ENCODE peak calls at places on chromosomes 1 and 21, in seven cellular contexts. V is H9, Q is IMR-90, K is trophoblast cell, S is H1, C is neuronal stem cell, R is mesenchymal stem cell. Z is an unnamed sample.

GRCh38 chr1:90919190-90919719 is 102.6 kb downstream of the ZNF644 start:
- DNase-seq in V (no peak), Q (no peak), K (no peak), S (no peak), C (no peak), R (no peak), Z (no peak)

GRCh38 chr1:93061895-93062792 is 16.9 kb upstream of the MTF2 start:
- DNase-seq in V (peak), Q (peak), K (peak), S (peak), C (no peak), R (peak), Z (peak)

GRCh38 chr1:183580281-183580682 is 10.0 kb downstream of the NCF2 start:
- DNase-seq in V (peak), Q (no peak), K (peak), S (no peak), C (no peak), R (peak), Z (peak)

GRCh38 chr21:15732290-15732995 is 2.7 kb downstream of the USP25 start:
- DNase-seq in V (no peak), Q (peak), K (peak), S (no peak), C (no peak), R (peak), Z (no peak)

GRCh38 chr1:18769140-18769539 is 90.3 kb downstream of the TAS1R2 start:
- DNase-seq in V (no peak), Q (no peak), K (no peak), S (no peak), C (no peak), R (no peak), Z (peak)

GRCh38 chr1:231973840-231974239 is 347.2 kb downstream of the DISC1 start:
- DNase-seq in V (no peak), Q (peak), K (no peak), S (no peak), C (no peak), R (peak), Z (no peak)

GRCh38 chr1:93995837-93996526 is 86.8 kb upstream of the GCLM start:
- DNase-seq in V (no peak), Q (no peak), K (no peak), S (no peak), C (no peak), R (no peak), Z (no peak)

GRCh38 chr1:25135903-25136302 is 96.4 kb downstream of the SYF2 start:
- DNase-seq in V (no peak), Q (no peak), K (no peak), S (no peak), C (no peak), R (no peak), Z (no peak)

GRCh38 chr1:30599721-30600120 is 123.7 kb downstream of the MATN1 start:
- DNase-seq in V (peak), Q (no peak), K (no peak), S (peak), C (no peak), R (no peak), Z (no peak)

GRCh38 chr1:64084451-64084850 is 119.0 kb upstream of the UBE2U start:
- DNase-seq in V (no peak), Q (no peak), K (no peak), S (no peak), C (no peak), R (no peak), Z (no peak)

GRCh38 chr1:111542187-111542586 is 38.8 kb upstream of the ADORA3 start:
- DNase-seq in V (peak), Q (no peak), K (no peak), S (no peak), C (no peak), R (no peak), Z (peak)

GRCh38 chr1:15451014-15451722 is 5.4 kb upstream of the CELA2A start:
- DNase-seq in V (no peak), Q (no peak), K (no peak), S (no peak), C (no peak), R (no peak), Z (no peak)

GRCh38 chr1:89589515-89589914 is 43.4 kb upstream of the LRRC8C start:
- DNase-seq in V (no peak), Q (no peak), K (peak), S (no peak), C (no peak), R (no peak), Z (no peak)

GRCh38 chr1:109314805-109315204 is 8.0 kb upstream of the MYBPHL start:
- DNase-seq in V (no peak), Q (peak), K (no peak), S (no peak), C (no peak), R (no peak), Z (no peak)

GRCh38 chr1:53128401-53128800 is 14.0 kb downstream of the SLC1A7 start:
- DNase-seq in V (no peak), Q (no peak), K (peak), S (no peak), C (no peak), R (no peak), Z (no peak)

GRCh38 chr1:27561126-27561899 is 42.6 kb downstream of the AHDC1 start:
- DNase-seq in V (no peak), Q (no peak), K (no peak), S (no peak), C (no peak), R (peak), Z (no peak)

GRCh38 chr1:150561830-150562367 is 12.7 kb downstream of the ADAMTSL4 start:
- DNase-seq in V (peak), Q (peak), K (peak), S (peak), C (peak), R (peak), Z (peak)

GRCh38 chr1:150562384-150563339 is 13.5 kb downstream of the ADAMTSL4 start:
- DNase-seq in V (peak), Q (no peak), K (peak), S (no peak), C (no peak), R (peak), Z (no peak)

GRCh38 chr1:150564051-150564991 is 15.1 kb downstream of the MCL1 start:
- DNase-seq in V (no peak), Q (no peak), K (peak), S (no peak), C (no peak), R (peak), Z (no peak)

GRCh38 chr1:150560986-150561829 is 12.0 kb downstream of the ADAMTSL4 start:
- DNase-seq in V (peak), Q (peak), K (peak), S (peak), C (peak), R (peak), Z (peak)

GRCh38 chr1:150563340-150564038 is 14.3 kb downstream of the ADAMTSL4 start:
- DNase-seq in V (no peak), Q (peak), K (peak), S (no peak), C (no peak), R (peak), Z (no peak)
- H2AK5ac ChIP-seq in V (no peak), Q (peak), K (peak), S (peak), C (peak), R (peak), Z (no peak)

GRCh38 chr1:5690291-5690690 is 301.9 kb downstream of the NPHP4 start:
- DNase-seq in V (no peak), Q (no peak), K (no peak), S (no peak), C (no peak), R (no peak), Z (peak)
- H2AK5ac ChIP-seq in V (no peak), Q (no peak), K (no peak), S (no peak), C (no peak), R (no peak), Z (no peak)

DNA sequence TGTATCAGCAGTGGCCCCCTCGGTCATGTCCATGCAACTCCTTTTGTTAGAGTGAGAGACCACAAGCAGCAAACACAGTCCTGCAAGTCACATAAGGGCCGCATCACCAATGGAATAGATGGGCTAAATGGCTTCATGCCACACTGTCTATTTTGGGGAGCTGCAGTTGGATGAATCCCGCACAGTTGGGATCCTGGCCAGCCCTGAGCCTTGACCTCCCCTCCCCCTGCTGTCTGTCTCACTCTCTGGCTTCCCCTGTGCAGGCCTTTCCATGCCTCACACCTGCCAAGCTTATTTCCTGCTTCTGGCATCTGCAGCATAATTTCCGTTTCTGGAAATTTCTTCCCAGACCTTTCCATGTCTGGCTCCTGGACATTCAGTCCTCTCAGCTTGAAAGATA is 57.0 kb downstream of the CNIH3 start:
- DNase-seq in V (no peak), Q (no peak), K (no peak), S (no peak), C (no peak), R (no peak), Z (no peak)
- H2AK5ac ChIP-seq in V (no peak), Q (no peak), K (no peak), S (no peak), C (no peak), R (no peak), Z (no peak)

GRCh38 chr1:233135833-233136232 is 159.7 kb downstream of the PCNX2 start:
- DNase-seq in V (no peak), Q (no peak), K (no peak), S (no peak), C (no peak), R (no peak), Z (no peak)

GRCh38 chr1:233127157-233127556 is 168.4 kb downstream of the PCNX2 start:
- DNase-seq in V (no peak), Q (no peak), K (peak), S (no peak), C (no peak), R (no peak), Z (peak)

DNA sequence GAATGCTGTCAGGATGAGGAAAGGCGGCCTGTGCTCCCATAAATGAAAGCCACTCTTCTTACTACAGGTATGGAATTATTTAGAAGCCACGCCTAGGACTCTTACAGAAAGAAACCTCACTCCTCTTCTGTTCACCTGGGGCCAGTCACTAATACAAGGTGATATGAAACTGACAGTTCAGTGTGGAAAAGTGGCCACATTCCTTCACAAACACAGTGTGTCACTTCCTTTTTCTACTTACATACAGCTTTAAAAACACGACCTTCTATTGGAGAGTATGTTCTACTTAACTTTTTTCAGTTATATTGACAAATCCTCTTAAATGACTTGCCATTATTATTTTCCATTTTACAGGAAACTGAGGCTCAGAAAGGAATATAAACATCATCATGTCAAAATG is 163.1 kb downstream of the PCNX2 start:
- DNase-seq in V (no peak), Q (no peak), K (no peak), S (no peak), C (no peak), R (no peak), Z (no peak)
- H2AK5ac ChIP-seq in V (no peak), Q (no peak), K (no peak), S (no peak), C (no peak), R (no peak), Z (no peak)

GRCh38 chr21:38490411-38491020 is 7.8 kb downstream of the ERG start:
- DNase-seq in V (peak), Q (no peak), K (no peak), S (no peak), C (no peak), R (no peak), Z (no peak)

GRCh38 chr21:38488640-38489282 is 9.5 kb downstream of the ERG start:
- DNase-seq in V (no peak), Q (no peak), K (no peak), S (no peak), C (no peak), R (no peak), Z (no peak)

GRCh38 chr21:38487906-38488639 is 10.2 kb downstream of the ERG start:
- DNase-seq in V (no peak), Q (no peak), K (no peak), S (no peak), C (no peak), R (no peak), Z (no peak)

GRCh38 chr21:38489729-38490128 is 8.5 kb downstream of the ERG start:
- DNase-seq in V (no peak), Q (no peak), K (no peak), S (no peak), C (no peak), R (no peak), Z (no peak)

GRCh38 chr21:38489283-38489677 is 9.0 kb downstream of the ERG start:
- DNase-seq in V (no peak), Q (no peak), K (no peak), S (no peak), C (no peak), R (no peak), Z (no peak)
- H2AK5ac ChIP-seq in V (no peak), Q (no peak), K (no peak), S (no peak), C (no peak), R (no peak), Z (no peak)

DNA sequence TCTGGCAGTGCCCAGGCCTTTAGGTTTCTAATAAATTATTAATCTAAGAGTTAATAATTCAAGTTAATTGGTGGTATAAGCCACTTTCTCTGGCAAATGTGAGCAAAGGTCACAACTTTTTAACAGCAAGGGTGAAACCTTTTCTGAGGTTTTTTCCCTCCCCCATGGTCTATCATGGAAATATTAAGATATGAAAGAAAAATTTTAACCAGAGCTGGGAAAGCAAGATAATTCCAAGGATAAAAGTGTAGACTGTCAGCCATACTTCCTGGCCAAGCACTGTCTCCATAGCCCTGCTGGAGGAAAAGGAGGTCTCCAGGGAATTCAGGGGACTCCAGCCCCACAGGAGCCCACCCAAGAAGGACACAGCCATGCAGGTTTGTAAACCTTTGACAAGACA is 341.2 kb downstream of the SETD4 start:
- DNase-seq in V (no peak), Q (no peak), K (no peak), S (no peak), C (no peak), R (no peak), Z (no peak)
- H2AK5ac ChIP-seq in V (no peak), Q (no peak), K (no peak), S (no peak), C (no peak), R (no peak), Z (no peak)

Z was measured in mesendoderm.